ENCODE peak calls at places on chromosomes 2 and 18, in six cellular contexts. A is NB4; Q is endodermal cell; D is PC-3; R is CD8-positive, alpha-beta memory T cell; G is foreskin fibroblast. N is an unnamed sample.

GRCh38 chr18:55307505-55307904 is 280.5 kb downstream of the TCF4 start:
- DNase-seq in Q (no peak), R (no peak), G (no peak), D (no peak), A (no peak), N (peak; percentile 57)

GRCh38 chr2:134252092-134252775 is 1.6 kb upstream of the MGAT5 start:
- DNase-seq in D (no peak), Q (no peak), G (peak; percentile 84), A (no peak), R (no peak), N (peak; percentile 46)

GRCh38 chr2:170324640-170325046 is 146.7 kb downstream of the MYO3B start:
- DNase-seq in R (peak; percentile 36), Q (peak; percentile 97), A (peak; percentile 63), G (peak; percentile 65), D (peak; percentile 66), N (peak; percentile 56)

GRCh38 chr2:234027646-234028045 is 22.9 kb upstream of the SPP2 start:
- DNase-seq in G (no peak), R (no peak), A (no peak), D (no peak), Q (no peak), N (no peak)

GRCh38 chr2:83900859-83901258 is 558.2 kb downstream of the SUCLG1 start:
- DNase-seq in D (peak; percentile 54), R (no peak), A (no peak), Q (no peak), G (peak; percentile 1), N (no peak)

GRCh38 chr18:33239298-33239697 is 201.2 kb downstream of the CCDC178 start:
- DNase-seq in A (no peak), G (no peak), D (no peak), R (no peak), Q (no peak), N (no peak)

GRCh38 chr2:41906325-41906700 is 141.5 kb upstream of the PKDCC start:
- DNase-seq in D (no peak), A (no peak), Q (peak; percentile 54), R (no peak), G (no peak), N (no peak)

GRCh38 chr18:42163316-42163715 is 208.3 kb downstream of the PIK3C3 start:
- DNase-seq in G (no peak), R (no peak), D (no peak), A (no peak), Q (no peak), N (no peak)

GRCh38 chr2:26298638-26299393 is 47.1 kb upstream of the SELENOI start:
- DNase-seq in Q (peak; percentile 75), D (no peak), A (no peak), G (peak; percentile 70), R (peak; percentile 64), N (peak; percentile 42)

GRCh38 chr2:224722250-224722649 is 6.1 kb upstream of the CCDC195 start:
- DNase-seq in Q (no peak), D (no peak), A (peak; percentile 13), R (no peak), G (no peak), N (no peak)

GRCh38 chr2:9123069-9123468 is 83.5 kb upstream of the ASAP2 start:
- DNase-seq in Q (peak; percentile 22), R (no peak), A (no peak), G (no peak), D (no peak), N (no peak)

GRCh38 chr2:157418215-157418614 is 25.7 kb downstream of the CYTIP start:
- DNase-seq in A (peak; percentile 29), Q (no peak), G (no peak), R (peak; percentile 82), D (no peak), N (no peak)

GRCh38 chr2:238974061-238974460 is 126.2 kb downstream of the TWIST2 start:
- DNase-seq in R (no peak), A (no peak), G (peak; percentile 81), D (peak; percentile 76), Q (no peak), N (no peak)

GRCh38 chr2:23533014-23533730 is 148.2 kb downstream of the KLHL29 start:
- DNase-seq in G (no peak), D (no peak), R (no peak), Q (peak; percentile 75), A (no peak), N (no peak)

GRCh38 chr18:34222025-34222395 is 2.7 kb downstream of the NOL4 start:
- DNase-seq in G (peak; percentile 16), R (no peak), Q (peak; percentile 78), D (no peak), A (no peak), N (peak; percentile 38)

GRCh38 chr2:127401757-127402695 is 14.3 kb upstream of the MAP3K2 start:
- DNase-seq in Q (peak; percentile 38), G (no peak), D (peak; percentile 75), A (no peak), R (no peak), N (no peak)

GRCh38 chr2:105038383-105039061 is 653 bp downstream of the MRPS9 start:
- DNase-seq in A (peak; percentile 19), D (peak; percentile 4), G (peak; percentile 27), Q (no peak), R (no peak), N (no peak)

GRCh38 chr2:231565915-231566594 is 26.6 kb upstream of the TEX44 start:
- DNase-seq in D (no peak), R (no peak), Q (no peak), G (no peak), A (no peak), N (no peak)

GRCh38 chr2:200320991-200321390 is 14.5 kb downstream of the SPATS2L start:
- DNase-seq in A (no peak), Q (no peak), G (no peak), R (no peak), D (no peak), N (no peak)

GRCh38 chr2:86764661-86765307 is 25.9 kb downstream of the CD8A start:
- DNase-seq in D (peak; percentile 70), A (peak; percentile 75), R (peak; percentile 71), G (peak; percentile 68), Q (peak; percentile 72), N (peak; percentile 64)

GRCh38 chr2:54386993-54387590 is 69.0 kb upstream of the SPTBN1 start:
- DNase-seq in G (peak; percentile 65), A (no peak), R (no peak), D (no peak), Q (no peak), N (no peak)

GRCh38 chr18:7122376-7122775 is 4.8 kb upstream of the LAMA1 start:
- DNase-seq in Q (no peak), D (no peak), A (no peak), G (no peak), R (no peak), N (no peak)

GRCh38 chr2:180279581-180279980 is 272.5 kb upstream of the CWC22 start:
- DNase-seq in R (no peak), G (no peak), D (no peak), Q (no peak), A (no peak), N (no peak)

GRCh38 chr2:73069041-73069854 is 2.3 kb downstream of the SFXN5 start:
- DNase-seq in G (peak; percentile 45), A (peak; percentile 68), R (no peak), Q (peak; percentile 45), D (peak; percentile 18), N (no peak)
- H3K4me3 ChIP-seq in G (peak overlapping the region; percentile 67), A (peak overlapping the region; percentile 75), R (no peak overlapping the region), Q (peak overlapping the region; percentile 95), D (peak overlapping the region; percentile 99), N (no peak overlapping the region)

DNA sequence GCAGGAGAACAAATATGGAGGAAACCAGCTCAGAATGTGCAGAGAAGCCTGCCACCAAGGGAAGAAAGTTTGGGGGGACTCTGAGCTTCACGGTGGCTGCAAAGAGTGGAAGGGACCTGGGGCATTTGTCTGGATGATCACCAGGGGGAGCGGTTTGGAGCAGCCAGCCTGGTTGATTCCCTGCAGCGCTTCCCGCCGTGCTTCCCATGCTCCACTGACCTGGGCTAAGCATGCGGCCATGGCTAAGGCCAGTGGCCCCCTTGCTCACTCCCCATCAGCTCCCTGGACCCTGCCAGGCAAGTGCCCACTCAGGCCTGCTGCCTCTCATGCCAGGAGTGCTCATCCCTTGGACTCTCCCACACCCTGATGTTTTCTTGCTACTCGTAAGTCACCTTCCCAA is 27.0 kb downstream of the NTSR2 start:
- DNase-seq in G (no peak), Q (no peak), A (no peak), R (no peak), D (no peak), N (no peak)
- H3K4me3 ChIP-seq in G (no peak overlapping the region), Q (no peak overlapping the region), A (no peak overlapping the region), R (no peak overlapping the region), D (no peak overlapping the region), N (no peak overlapping the region)

DNA sequence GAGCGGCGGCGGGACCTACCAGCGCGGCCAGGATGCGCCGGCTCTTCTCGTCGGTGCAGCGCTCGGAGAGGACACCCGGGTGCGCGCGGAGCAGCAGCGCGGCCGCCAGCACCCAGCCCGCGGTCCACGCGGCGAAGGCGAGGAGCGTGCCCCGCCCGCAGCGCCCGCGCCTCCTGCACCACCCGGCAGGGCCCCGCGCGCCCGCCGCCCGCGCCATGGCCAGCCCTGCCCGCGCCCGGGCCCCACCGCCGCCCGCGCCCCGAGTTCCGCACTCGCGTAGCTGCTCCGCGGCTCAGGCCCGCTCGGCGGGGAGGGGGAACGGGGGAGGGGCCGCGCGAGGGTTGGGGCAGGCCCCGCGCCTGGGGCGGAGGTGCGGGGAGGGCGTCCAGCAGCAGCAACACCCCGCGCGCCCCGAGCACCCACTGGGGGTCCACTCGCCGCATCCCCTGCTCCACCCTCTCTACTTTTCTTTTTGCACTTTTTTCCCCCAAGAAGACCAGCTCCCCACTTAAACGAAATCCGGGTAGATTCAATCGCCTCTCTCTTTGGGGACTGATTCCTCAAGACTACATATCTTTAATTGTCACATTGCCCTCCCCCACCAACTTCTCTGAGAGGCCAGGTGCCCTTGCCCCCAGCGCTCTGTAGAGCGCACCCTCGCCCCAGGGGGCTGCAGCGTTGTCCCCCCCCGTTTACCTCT is at the start of gene DIPK1C:
- DNase-seq in A (no peak), D (no peak), Q (peak; percentile 66), G (no peak), R (peak; percentile 22), N (no peak)
- H3K4me3 ChIP-seq in A (no peak within 1 kb of the TSS), D (no peak within 1 kb of the TSS), Q (peak within 1 kb of the TSS; percentile 79), G (no peak within 1 kb of the TSS), R (no peak within 1 kb of the TSS), N (no peak within 1 kb of the TSS)

GRCh38 chr2:120576509-120577474 is 158.9 kb upstream of the GLI2 start:
- DNase-seq in A (peak; percentile 81), D (peak; percentile 10), G (peak; percentile 57), R (no peak), Q (no peak), N (no peak)
- H3K4me3 ChIP-seq in A (peak overlapping the region; percentile 27), D (peak overlapping the region; percentile 42), G (peak overlapping the region; percentile 25), R (no peak overlapping the region), Q (no peak overlapping the region), N (no peak overlapping the region)

N was measured in GM12865.